ENCODE peak calls at places on chromosomes 5 and 9, in five cellular contexts. P is effector CD4-positive, alpha-beta T cell; Z is stimulated activated CD8-positive, alpha-beta memory T cell treated with anti-CD3 and anti-CD28 coated beads, Interleukin-12 subunit alpha, Interleukin-12 subunit beta, amount 100 ng/mL, for 1 hour; B is aorta; M is NCI-H1092 treated with DMSO at 0.1 percent for 48 hours. W is an unnamed sample.

GRCh38 chr9:88892729-88893128 is 98.5 kb upstream of the S1PR3 start:
- DNase-seq in P (no peak), Z (no peak), B (no peak), M (no peak), W (no peak)

GRCh38 chr5:128062172-128062746 is 21.3 kb upstream of the SLC12A2 start:
- DNase-seq in P (no peak), Z (no peak), B (no peak), M (no peak), W (no peak)

GRCh38 chr5:74016373-74016772 is 390.4 kb downstream of the ARHGEF28 start:
- DNase-seq in P (no peak), Z (no peak), B (no peak), M (no peak), W (no peak)

GRCh38 chr5:29744618-29745017 is 1448.9 kb upstream of the CDH6 start:
- DNase-seq in P (no peak), Z (no peak), B (no peak), M (no peak), W (no peak)

GRCh38 chr5:148956632-148957385 is 106.1 kb downstream of the SH3TC2 start:
- DNase-seq in P (no peak), Z (no peak), B (no peak), M (no peak), W (no peak)

GRCh38 chr5:176658817-176659216 is 11.5 kb downstream of the TSPAN17 start:
- DNase-seq in P (no peak), Z (no peak), B (no peak), M (no peak), W (no peak)

GRCh38 chr5:148437249-148437648 is 53.5 kb downstream of the FBXO38 start:
- DNase-seq in P (no peak), Z (no peak), B (no peak), M (no peak), W (no peak)

GRCh38 chr5:2754621-2755370 is 3.3 kb upstream of the IRX2 start:
- DNase-seq in P (no peak), Z (no peak), B (no peak), M (no peak), W (peak)

GRCh38 chr9:36163840-36164175 is 5.4 kb upstream of the CCIN start:
- DNase-seq in P (no peak), Z (no peak), B (no peak), M (no peak), W (no peak)

GRCh38 chr9:121674952-121675351 is 23.5 kb downstream of the DAB2IP start:
- DNase-seq in P (no peak), Z (no peak), B (peak), M (no peak), W (no peak)

GRCh38 chr5:42929871-42930270 is 110.2 kb downstream of the ANXA2R start:
- DNase-seq in P (no peak), Z (no peak), B (no peak), M (no peak), W (no peak)

GRCh38 chr5:157362982-157363381 is 97.0 kb upstream of the NIPAL4 start:
- DNase-seq in P (no peak), Z (no peak), B (no peak), M (no peak), W (no peak)

GRCh38 chr5:55427157-55427556 is 107.6 kb downstream of the PLPP1 start:
- DNase-seq in P (no peak), Z (no peak), B (peak), M (no peak), W (no peak)

GRCh38 chr5:111427762-111428161 is 84.6 kb downstream of the STARD4 start:
- DNase-seq in P (no peak), Z (no peak), B (no peak), M (no peak), W (no peak)

GRCh38 chr5:167571824-167572223 is 719.6 kb upstream of the WWC1 start:
- DNase-seq in P (no peak), Z (no peak), B (no peak), M (no peak), W (no peak)

GRCh38 chr9:34496149-34496712 is 26.6 kb downstream of the ENHO start:
- DNase-seq in P (no peak), Z (no peak), B (no peak), M (no peak), W (peak)

GRCh38 chr5:178418031-178418430 is 172.2 kb downstream of the COL23A1 start:
- DNase-seq in P (no peak), Z (no peak), B (no peak), M (no peak), W (no peak)

GRCh38 chr5:62082370-62082778 is 223.6 kb upstream of the KIF2A start:
- DNase-seq in P (no peak), Z (no peak), B (no peak), M (no peak), W (no peak)

GRCh38 chr5:107389130-107389553 is 281.6 kb downstream of the EFNA5 start:
- DNase-seq in P (no peak), Z (peak), B (no peak), M (peak), W (no peak)

GRCh38 chr5:161167001-161167765 is 315.2 kb upstream of the ATP10B start:
- DNase-seq in P (no peak), Z (no peak), B (no peak), M (peak), W (no peak)

GRCh38 chr9:107438211-107439030 is 51.1 kb downstream of the KLF4 start:
- DNase-seq in P (no peak), Z (no peak), B (no peak), M (peak), W (no peak)

GRCh38 chr9:82010711-82011110 is 22.1 kb downstream of the SPATA31D1 start:
- DNase-seq in P (no peak), Z (no peak), B (no peak), M (no peak), W (no peak)

GRCh38 chr9:759983-760715 is 81.3 kb upstream of the DMRT1 start:
- DNase-seq in P (no peak), Z (no peak), B (no peak), M (no peak), W (no peak)

GRCh38 chr9:37449877-37450632 is 15.2 kb downstream of the ZBTB5 start:
- DNase-seq in P (no peak), Z (no peak), B (no peak), M (no peak), W (no peak)

GRCh38 chr5:141811287-141812155 is 66.7 kb downstream of the PCDH1 start:
- DNase-seq in P (peak), Z (peak), B (no peak), M (peak), W (no peak)

GRCh38 chr5:54673523-54674225 is 156.1 kb downstream of the SNX18 start:
- DNase-seq in P (no peak), Z (peak), B (peak), M (no peak), W (peak)

GRCh38 chr5:112339761-112340160 is 79.3 kb downstream of the EPB41L4A start:
- DNase-seq in P (no peak), Z (no peak), B (no peak), M (no peak), W (no peak)

GRCh38 chr5:65721050-65721774 is 697 bp downstream of the SGTB start:
- DNase-seq in P (no peak), Z (no peak), B (peak), M (peak), W (peak)

GRCh38 chr9:74361508-74361907 is 135.6 kb upstream of the RORB start:
- DNase-seq in P (no peak), Z (no peak), B (no peak), M (no peak), W (no peak)

GRCh38 chr5:92147792-92148191 is 764.7 kb upstream of the ARRDC3 start:
- DNase-seq in P (no peak), Z (no peak), B (no peak), M (peak), W (no peak)

GRCh38 chr5:61687371-61687770 is 355.3 kb downstream of the ZSWIM6 start:
- DNase-seq in P (no peak), Z (no peak), B (no peak), M (no peak), W (no peak)

GRCh38 chr9:123611228-123611627 is 255.2 kb downstream of the CRB2 start:
- DNase-seq in P (no peak), Z (no peak), B (no peak), M (no peak), W (no peak)

GRCh38 chr5:172637122-172637580 is 3.9 kb upstream of the NEURL1B start:
- DNase-seq in P (no peak), Z (no peak), B (peak), M (no peak), W (peak)

GRCh38 chr5:178774866-178775539 is 44.5 kb upstream of the ZNF354A start:
- DNase-seq in P (no peak), Z (no peak), B (no peak), M (no peak), W (peak)

GRCh38 chr5:179115845-179116524 is 55.8 kb downstream of the ZNF354C start:
- DNase-seq in P (no peak), Z (no peak), B (no peak), M (no peak), W (peak)

GRCh38 chr9:113648048-113648447 is 184.5 kb downstream of the RGS3 start:
- DNase-seq in P (no peak), Z (no peak), B (no peak), M (no peak), W (peak)

GRCh38 chr9:124475158-124475867 is 25.1 kb downstream of the ADGRD2 start:
- DNase-seq in P (no peak), Z (no peak), B (no peak), M (no peak), W (no peak)

GRCh38 chr9:91033802-91034201 is 232.2 kb downstream of the SYK start:
- DNase-seq in P (peak), Z (peak), B (no peak), M (no peak), W (no peak)